ENCODE peak calls at places on chromosomes 16 and 17, in nine cellular contexts. S, F, G, P, Q, J, I, Y and B are unnamed samples.

GRCh38 chr17:45432405-45433113 is at the start of gene ARHGAP27:
- DNase-seq in Y (peak; percentile 41), J (peak; percentile 94), P (peak; percentile 69), I (peak; percentile 39), S (no peak), F (no peak), Q (no peak), G (no peak), B (peak; percentile 49)

GRCh38 chr16:85366031-85366763 is 246.9 kb upstream of the GSE1 start:
- DNase-seq in Q (no peak), I (no peak), F (no peak), G (no peak), J (no peak), P (no peak), S (no peak), Y (no peak), B (peak; percentile 49)

GRCh38 chr17:35786941-35787432 is 8.5 kb downstream of the MMP28 start:
- DNase-seq in Y (no peak), Q (no peak), P (no peak), F (no peak), I (no peak), S (no peak), G (no peak), J (no peak), B (no peak)

GRCh38 chr17:7992516-7992915 is 9.9 kb upstream of the GUCY2D start:
- DNase-seq in Q (no peak), G (no peak), P (no peak), S (no peak), J (no peak), I (no peak), Y (no peak), F (no peak), B (peak; percentile 97)

GRCh38 chr16:67463059-67463458 is 17.9 kb downstream of the ATP6V0D1 start:
- DNase-seq in F (no peak), P (no peak), J (no peak), Y (no peak), G (no peak), I (no peak), Q (no peak), S (no peak), B (no peak)

GRCh38 chr16:89217388-89218191 is at the start of gene ZNF778:
- DNase-seq in Q (peak; percentile 73), P (peak; percentile 77), G (peak; percentile 54), F (peak; percentile 82), I (peak; percentile 81), Y (peak; percentile 88), J (peak; percentile 96), S (peak; percentile 83), B (peak; percentile 91)

GRCh38 chr17:3777366-3777765 is 23.6 kb downstream of the ITGAE start:
- DNase-seq in G (no peak), J (peak; percentile 51), S (no peak), I (no peak), P (no peak), Y (no peak), Q (no peak), F (no peak), B (no peak)

GRCh38 chr16:27369806-27370205 is 32.2 kb upstream of the IL21R start:
- DNase-seq in S (no peak), G (no peak), Y (no peak), F (no peak), Q (no peak), J (peak; percentile 46), P (no peak), I (no peak), B (no peak)

GRCh38 chr17:77810536-77810935 is 148.0 kb upstream of the TNRC6C start:
- DNase-seq in S (no peak), I (no peak), G (no peak), Q (no peak), Y (no peak), F (peak; percentile 33), P (no peak), J (peak; percentile 6), B (peak; percentile 13)

GRCh38 chr17:76811028-76811427 is 57.2 kb upstream of the MGAT5B start:
- DNase-seq in I (no peak), G (no peak), Q (peak; percentile 62), P (no peak), S (no peak), F (no peak), Y (no peak), J (no peak), B (no peak)

GRCh38 chr17:65697661-65698060 is 136.2 kb upstream of the AXIN2 start:
- DNase-seq in Q (no peak), F (no peak), J (no peak), P (no peak), Y (no peak), S (no peak), I (no peak), G (no peak), B (no peak)